ENCODE peak calls at places on chromosomes 6 and 20, in eight cellular contexts. U, F, Q, B, K, M, A and I are unnamed samples.

GRCh38 chr20:58094698-58095097 is 133.8 kb downstream of the ANKRD60 start:
- DNase-seq in A (no peak), B (no peak), M (no peak), F (no peak), Q (no peak), K (no peak), U (no peak), I (no peak)

GRCh38 chr20:32638848-32639247 is 34.9 kb downstream of the C20orf203 start:
- DNase-seq in Q (no peak), A (no peak), K (no peak), B (no peak), U (no peak), M (no peak), F (peak; percentile 27), I (peak; percentile 7)

GRCh38 chr6:1622220-1622841 is 12.6 kb downstream of the FOXC1 start:
- DNase-seq in F (no peak), A (no peak), K (no peak), U (no peak), M (no peak), B (no peak), Q (no peak), I (no peak)

GRCh38 chr20:48687097-48687800 is 140.6 kb downstream of the PREX1 start:
- DNase-seq in A (no peak), B (no peak), Q (no peak), K (no peak), F (no peak), M (no peak), U (no peak), I (no peak)

GRCh38 chr6:79984261-79984660 is 20.2 kb upstream of the TTK start:
- DNase-seq in K (peak; percentile 6), M (no peak), B (peak; percentile 37), Q (no peak), U (peak; percentile 16), A (no peak), F (no peak), I (no peak)

GRCh38 chr6:44207966-44208365 is 8.8 kb upstream of the MYMX start:
- DNase-seq in M (no peak), K (no peak), B (no peak), F (no peak), Q (no peak), A (no peak), U (no peak), I (no peak)

GRCh38 chr6:140956567-140957306 is 1176.0 kb upstream of the GJE1 start:
- DNase-seq in M (no peak), U (no peak), K (peak; percentile 98), Q (no peak), B (peak; percentile 14), A (no peak), F (no peak), I (no peak)

GRCh38 chr6:109466212-109466923 is 10.8 kb upstream of the MICAL1 start:
- DNase-seq in B (no peak), A (no peak), M (no peak), Q (no peak), U (no peak), K (no peak), F (no peak), I (no peak)

GRCh38 chr6:26025047-26025893 is 62.0 kb upstream of the HFE start:
- DNase-seq in K (no peak), M (no peak), Q (peak; percentile 30), U (no peak), B (peak; percentile 65), F (no peak), A (no peak), I (no peak)

GRCh38 chr6:94733066-94733465 is 844.3 kb upstream of the MANEA start:
- DNase-seq in F (no peak), B (no peak), K (no peak), U (peak; percentile 7), A (no peak), Q (no peak), M (no peak), I (no peak)

GRCh38 chr6:43948527-43949450 is 178.5 kb downstream of the MRPL14 start:
- DNase-seq in K (no peak), M (no peak), Q (no peak), F (no peak), A (no peak), U (no peak), B (peak; percentile 68), I (no peak)

GRCh38 chr6:3523966-3524365 is 67.1 kb upstream of the SLC22A23 start:
- DNase-seq in M (no peak), K (peak; percentile 28), B (no peak), Q (no peak), F (no peak), U (no peak), A (no peak), I (no peak)